ENCODE peak calls at places on chromosomes 4 and X, in six cellular contexts. G is body of pancreas, F is epithelial cell of esophagus, U is uterus, A is suprapubic skin, V is bronchial epithelial cell. C is an unnamed sample.

GRCh38 chrX:44705817-44706551 is 137.8 kb upstream of the DUSP21 start:
- DNase-seq in A (no peak), G (no peak), U (no peak), V (no peak), F (no peak), C (no peak)

GRCh38 chr4:98284640-98285046 is 23.5 kb downstream of the RAP1GDS1 start:
- DNase-seq in U (no peak), A (no peak), G (no peak), V (peak; percentile 58), F (peak; percentile 62), C (no peak)

GRCh38 chrX:139930923-139931645 is 1.8 kb downstream of the ATP11C start:
- DNase-seq in A (no peak), F (peak; percentile 8), V (no peak), U (no peak), G (peak; percentile 19), C (no peak)

GRCh38 chr4:4851081-4851480 is 8.4 kb upstream of the MSX1 start:
- DNase-seq in U (no peak), A (no peak), V (no peak), G (no peak), F (no peak), C (no peak)

GRCh38 chrX:85379174-85379907 is at the start of gene POF1B:
- DNase-seq in F (peak; percentile 64), V (peak; percentile 52), U (no peak), G (peak; percentile 74), A (no peak), C (no peak)

GRCh38 chr4:10442976-10443375 is 14.2 kb downstream of the ZNF518B start:
- DNase-seq in A (no peak), F (no peak), G (no peak), V (peak; percentile 28), U (no peak), C (no peak)

GRCh38 chr4:48653217-48654014 is 126.7 kb downstream of the FRYL start:
- DNase-seq in U (no peak), A (no peak), V (no peak), G (peak; percentile 48), F (no peak), C (peak; percentile 4)

GRCh38 chr4:60216752-60217151 is 983.4 kb upstream of the ADGRL3 start:
- DNase-seq in F (peak; percentile 89), A (no peak), U (no peak), G (no peak), V (peak; percentile 76), C (no peak)

GRCh38 chrX:77446029-77446585 is 1.1 kb upstream of the FGF16 start:
- DNase-seq in F (no peak), G (peak; percentile 48), A (no peak), V (no peak), U (peak; percentile 17), C (no peak)

GRCh38 chr4:102564399-102564921 is 63.3 kb downstream of the NFKB1 start:
- DNase-seq in G (no peak), V (peak; percentile 86), U (no peak), F (peak; percentile 80), A (no peak), C (peak; percentile 13)

GRCh38 chrX:47590984-47591383 is 8.7 kb downstream of the TIMP1 start:
- DNase-seq in G (no peak), F (no peak), A (no peak), V (no peak), U (no peak), C (no peak)

GRCh38 chr4:185625503-185625902 is 90.2 kb upstream of the PDLIM3 start:
- DNase-seq in F (no peak), G (no peak), A (no peak), U (no peak), V (no peak), C (no peak)

GRCh38 chr4:126213996-126214395 is 899.2 kb downstream of the FAT4 start:
- DNase-seq in A (no peak), U (no peak), G (no peak), V (peak; percentile 20), F (peak; percentile 54), C (no peak)

GRCh38 chr4:135777386-135777785 is 1575.8 kb upstream of the PABPC4L start:
- DNase-seq in G (no peak), A (no peak), F (no peak), U (no peak), V (no peak), C (no peak)

GRCh38 chr4:154345359-154345758 is 146.2 kb downstream of the DCHS2 start:
- DNase-seq in V (no peak), F (no peak), U (no peak), G (no peak), A (no peak), C (no peak)

GRCh38 chr4:54187148-54187547 is 41.9 kb upstream of the PDGFRA start:
- DNase-seq in U (no peak), A (no peak), V (no peak), F (no peak), G (no peak), C (no peak)

GRCh38 chr4:158796370-158797140 is 27.7 kb downstream of the FNIP2 start:
- DNase-seq in G (no peak), F (peak; percentile 84), V (peak; percentile 84), U (no peak), A (no peak), C (no peak)

GRCh38 chrX:69503835-69504625 is at the start of gene NALF2:
- DNase-seq in G (peak; percentile 69), U (no peak), A (no peak), F (peak; percentile 49), V (peak; percentile 27), C (no peak)

GRCh38 chrX:17007134-17007768 is 60.8 kb downstream of the REPS2 start:
- DNase-seq in F (peak; percentile 11), U (peak; percentile 39), V (no peak), A (no peak), G (peak; percentile 28), C (no peak)

DNA sequence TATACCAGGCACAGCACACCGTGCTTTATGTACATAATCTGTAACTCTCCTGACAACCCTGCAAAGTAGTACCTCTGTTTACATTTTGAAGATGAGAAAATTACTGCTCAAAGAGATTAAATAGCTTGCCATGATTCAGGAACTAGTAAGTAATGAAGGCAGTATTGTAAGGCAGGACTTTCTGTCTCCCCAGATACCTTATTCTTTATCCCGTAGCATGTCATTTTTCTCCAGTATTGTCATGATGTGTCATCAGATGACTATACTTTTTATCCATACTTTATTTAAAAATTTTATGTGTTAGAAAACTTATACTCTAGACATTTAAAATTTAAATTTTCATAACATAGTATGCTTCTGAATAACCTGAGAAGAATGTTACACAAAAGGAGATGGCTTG is 188.3 kb upstream of the NUDT6 start:
- DNase-seq in U (no peak), F (peak; percentile 39), V (peak; percentile 53), A (no peak), G (no peak), C (no peak)
- TF ChIP-seq CTCF in U (no peak), F (no peak), V (no peak), A (no peak), G (no peak), C (no peak)

DNA sequence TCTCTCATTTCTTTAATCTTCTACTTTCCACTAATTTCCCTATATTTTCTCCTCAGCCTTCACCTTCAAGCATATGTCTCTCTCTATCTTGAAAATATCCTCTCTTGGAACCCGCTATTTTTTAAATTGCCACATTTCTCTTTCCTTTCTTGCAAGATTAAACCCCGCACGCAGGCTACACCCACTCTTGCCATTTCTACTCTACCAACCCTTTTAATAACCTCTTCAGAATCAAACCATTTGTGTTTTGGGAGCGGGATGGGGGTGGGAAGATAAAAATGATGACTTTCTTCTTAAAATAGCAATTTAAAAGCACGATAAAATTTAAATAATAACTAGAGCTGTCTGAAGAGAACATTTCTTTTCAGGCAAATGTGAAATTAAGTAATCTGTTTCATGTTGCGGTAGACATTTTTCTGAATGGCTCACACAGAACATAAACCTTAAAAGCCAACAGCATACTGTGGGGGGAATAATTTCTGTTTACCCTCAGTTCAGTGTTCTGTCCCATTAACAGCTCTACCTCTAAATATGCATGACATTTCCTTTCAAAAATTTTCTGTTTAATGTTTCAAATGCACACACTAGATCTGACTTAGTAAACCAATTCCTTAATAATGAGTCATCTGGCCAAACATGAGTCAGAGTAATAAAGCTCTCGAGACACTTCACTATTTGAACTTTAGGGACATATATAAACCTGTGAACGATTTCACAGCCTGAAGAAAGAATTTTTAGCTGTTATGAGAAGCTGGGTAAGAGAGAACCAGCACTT is 20.5 kb downstream of the ARSJ start:
- DNase-seq in U (no peak), A (no peak), V (peak; percentile 96), F (peak; percentile 87), G (no peak), C (peak; percentile 85)
- H3K4me3 ChIP-seq in U (no peak overlapping the region), A (no peak overlapping the region), V (no peak overlapping the region), F (no peak overlapping the region), G (no peak overlapping the region), C (peak overlapping the region; percentile 14)

GRCh38 chr4:53007024-53007423 is 144.9 kb downstream of the RASL11B start:
- DNase-seq in A (no peak), F (no peak), V (no peak), G (no peak), U (no peak), C (no peak)

GRCh38 chr4:53005808-53006207 is 143.7 kb downstream of the RASL11B start:
- DNase-seq in V (no peak), U (no peak), F (no peak), G (no peak), A (no peak), C (no peak)

GRCh38 chr4:53005149-53005546 is 143.0 kb downstream of the RASL11B start:
- DNase-seq in F (no peak), V (no peak), A (no peak), G (no peak), U (no peak), C (no peak)

GRCh38 chr4:53004497-53005148 is 142.5 kb downstream of the RASL11B start:
- DNase-seq in A (no peak), F (no peak), U (no peak), G (no peak), V (no peak), C (no peak)

DNA sequence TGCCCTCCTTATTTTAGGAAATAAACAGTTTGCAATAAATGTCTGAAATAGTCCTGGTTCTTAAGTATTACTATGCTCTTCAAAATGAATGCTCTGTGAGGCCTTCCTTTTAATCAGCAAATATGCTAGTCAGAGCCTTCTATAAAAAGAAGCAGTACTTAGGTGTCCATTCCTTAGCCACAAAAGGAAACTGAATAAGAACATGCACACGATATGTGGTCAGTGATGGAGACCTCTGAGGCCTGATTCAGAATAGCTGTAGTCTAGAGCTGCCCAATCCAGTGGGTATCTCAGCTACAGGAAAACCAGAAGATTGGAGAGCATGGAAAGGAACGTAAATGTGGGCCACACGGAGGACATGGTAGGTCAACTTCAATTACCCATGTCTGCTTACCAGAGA is 141.8 kb downstream of the RASL11B start:
- DNase-seq in A (no peak), G (no peak), F (no peak), V (no peak), U (no peak), C (no peak)
- TF ChIP-seq CTCF in A (no peak), G (no peak), F (no peak), V (no peak), U (no peak), C (no peak)

GRCh38 chr4:152188801-152189200 is 347.1 kb downstream of the FBXW7 start:
- DNase-seq in A (no peak), F (no peak), G (no peak), V (no peak), U (no peak), C (no peak)

GRCh38 chr4:152189451-152190179 is 346.3 kb downstream of the FBXW7 start:
- DNase-seq in F (no peak), U (no peak), V (no peak), A (no peak), G (no peak), C (no peak)

GRCh38 chr4:152185786-152186540 is 349.9 kb downstream of the FBXW7 start:
- DNase-seq in G (no peak), U (no peak), V (peak; percentile 13), F (peak; percentile 28), A (no peak), C (no peak)

GRCh38 chr4:152190907-152191306 is 345.0 kb downstream of the FBXW7 start:
- DNase-seq in F (no peak), V (no peak), G (no peak), A (no peak), U (no peak), C (no peak)

GRCh38 chr4:152187693-152188092 is 348.2 kb downstream of the FBXW7 start:
- DNase-seq in U (no peak), A (no peak), G (no peak), V (no peak), F (no peak), C (peak; percentile 35)
- H3K4me3 ChIP-seq in U (no peak overlapping the region), A (no peak overlapping the region), G (no peak overlapping the region), V (no peak overlapping the region), F (no peak overlapping the region), C (no peak overlapping the region)